ENCODE peak calls at places on chromosomes 3 and 15, in five cellular contexts. O is heart left ventricle, Q is pancreas, I is dorsolateral prefrontal cortex, A is breast epithelium. D is an unnamed sample.

GRCh38 chr3:76138921-76139320 is 353.6 kb upstream of the ZNF717 start:
- DNase-seq in I (no peak), O (no peak), A (no peak), Q (no peak), D (no peak)

GRCh38 chr15:29917600-29918597 is 95.6 kb upstream of the TJP1 start:
- DNase-seq in O (no peak), A (no peak), I (no peak), Q (no peak), D (no peak)

GRCh38 chr3:21894459-21895083 is 143.6 kb upstream of the ZNF385D start:
- DNase-seq in O (no peak), Q (no peak), A (no peak), I (no peak), D (no peak)

GRCh38 chr3:124584552-124585391 is 145.5 kb upstream of the UMPS start:
- DNase-seq in Q (peak), A (peak), I (no peak), O (peak), D (peak)

GRCh38 chr3:158768361-158768787 is 33.5 kb upstream of the MFSD1 start:
- DNase-seq in A (no peak), O (peak), I (no peak), Q (peak), D (no peak)

GRCh38 chr3:152396867-152397266 is 128.1 kb downstream of the MBNL1 start:
- DNase-seq in A (no peak), O (no peak), Q (no peak), I (no peak), D (no peak)

GRCh38 chr15:66779331-66780009 is 77.4 kb downstream of the SMAD6 start:
- DNase-seq in A (no peak), Q (no peak), I (no peak), O (no peak), D (no peak)

GRCh38 chr15:73633111-73633990 is at the start of gene NPTN:
- DNase-seq in O (peak), I (peak), Q (peak), A (peak), D (peak)

GRCh38 chr3:45604999-45605398 is 10.4 kb downstream of the LIMD1 start:
- DNase-seq in O (no peak), I (no peak), A (no peak), Q (no peak), D (no peak)

GRCh38 chr3:124483915-124484470 is 246.3 kb upstream of the UMPS start:
- DNase-seq in O (no peak), A (no peak), Q (no peak), I (no peak), D (no peak)

GRCh38 chr15:22267761-22268160 is 187.4 kb downstream of the OR4M2 start:
- DNase-seq in I (no peak), A (no peak), O (no peak), Q (no peak), D (no peak)

GRCh38 chr15:68396068-68396467 is 35.9 kb downstream of the ITGA11 start:
- DNase-seq in A (no peak), I (no peak), Q (no peak), O (no peak), D (no peak)

GRCh38 chr15:96349034-96349932 is 18.8 kb downstream of the NR2F2 start:
- DNase-seq in O (no peak), Q (no peak), A (no peak), I (no peak), D (no peak)

GRCh38 chr3:150237490-150237889 is 170.6 kb upstream of the TSC22D2 start:
- DNase-seq in A (no peak), Q (no peak), O (no peak), I (no peak), D (no peak)

GRCh38 chr15:65362491-65362890 is 15.3 kb downstream of the IGDCC3 start:
- DNase-seq in I (no peak), Q (no peak), A (no peak), O (no peak), D (no peak)

GRCh38 chr3:48656061-48656840 is 6.4 kb downstream of the CELSR3 start:
- DNase-seq in A (peak), I (no peak), O (peak), Q (peak), D (peak)

GRCh38 chr3:172836390-172836997 is 86.0 kb downstream of the ECT2 start:
- DNase-seq in A (no peak), O (no peak), I (no peak), Q (no peak), D (no peak)

GRCh38 chr15:85150130-85150480 is 168.4 kb downstream of the PDE8A start:
- DNase-seq in Q (no peak), I (no peak), O (no peak), A (no peak), D (no peak)

GRCh38 chr3:185733980-185734724 is 90.7 kb downstream of the IGF2BP2 start:
- DNase-seq in O (no peak), I (no peak), A (no peak), Q (no peak), D (no peak)

GRCh38 chr3:100912976-100913375 is 80.2 kb downstream of the ABI3BP start:
- DNase-seq in I (no peak), O (peak), A (no peak), Q (no peak), D (no peak)

GRCh38 chr3:159418571-159419526 is 569.8 kb upstream of the IL12A start:
- DNase-seq in Q (no peak), A (no peak), O (no peak), I (no peak), D (no peak)

GRCh38 chr3:14508966-14509795 is 31.0 kb downstream of the GRIP2 start:
- DNase-seq in Q (peak), O (peak), I (peak), A (peak), D (peak)

GRCh38 chr3:190174471-190174870 is 53.8 kb upstream of the P3H2 start:
- DNase-seq in I (no peak), A (no peak), O (no peak), Q (no peak), D (no peak)

DNA sequence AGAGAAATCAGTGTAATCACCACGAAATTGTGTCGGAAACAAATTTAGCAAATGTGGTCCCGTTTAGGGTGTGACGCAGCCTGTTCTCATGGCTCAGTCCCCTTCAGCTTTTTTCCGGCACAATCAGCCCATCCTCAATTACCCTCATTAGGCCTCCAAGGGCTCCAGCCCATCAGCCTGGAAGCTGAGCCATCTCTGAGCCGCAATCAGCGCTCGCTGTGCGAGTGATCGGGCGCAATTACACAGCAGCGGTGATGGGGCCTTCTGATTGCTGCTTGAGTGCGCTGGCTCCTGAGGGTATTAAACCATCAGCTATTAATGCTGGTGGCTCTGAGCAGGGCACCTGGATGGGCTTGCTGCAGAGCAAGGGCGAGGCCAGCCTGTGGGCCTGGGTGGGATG is 55.6 kb downstream of the PLXNA1 start:
- DNase-seq in O (peak), A (no peak), Q (peak), I (no peak), D (no peak)
- H3K27ac ChIP-seq in O (no peak), A (no peak), Q (no peak), I (no peak), D (no peak)

GRCh38 chr3:11819146-11819545 is 27.5 kb downstream of the TAMM41 start:
- DNase-seq in O (no peak), A (no peak), I (no peak), Q (no peak), D (no peak)

GRCh38 chr3:11818033-11818432 is 28.7 kb downstream of the TAMM41 start:
- DNase-seq in Q (no peak), A (no peak), O (no peak), I (no peak), D (no peak)

GRCh38 chr3:11825271-11825670 is 21.4 kb downstream of the TAMM41 start:
- DNase-seq in O (no peak), I (no peak), Q (no peak), A (no peak), D (no peak)

DNA sequence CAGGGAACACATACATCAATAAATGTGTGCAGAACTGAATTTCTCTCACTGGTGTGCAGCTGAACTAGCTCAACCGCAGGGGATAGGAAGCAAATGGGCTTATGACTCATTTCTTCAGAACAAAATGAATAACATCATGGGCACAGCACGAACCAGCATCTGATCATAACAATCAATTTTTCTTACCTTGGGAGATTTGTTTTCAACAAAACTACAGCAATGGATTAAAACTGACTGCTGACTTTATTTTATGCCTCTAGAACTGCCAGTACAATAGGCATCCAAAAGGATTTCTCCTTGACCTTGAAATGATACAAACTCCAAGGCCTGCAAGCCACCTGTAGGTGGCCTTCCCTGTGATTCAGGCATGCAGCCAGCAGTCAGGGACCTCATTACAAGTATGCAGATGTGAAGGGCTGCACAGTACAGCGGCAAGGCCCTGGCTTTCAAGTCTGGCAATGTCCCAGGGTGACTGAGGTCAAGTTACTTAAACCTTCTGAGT is 26.1 kb downstream of the TAMM41 start:
- DNase-seq in O (no peak), A (no peak), I (no peak), Q (no peak), D (no peak)
- TF ChIP-seq CTCF in O (no peak), A (no peak), I (no peak), Q (no peak), D (no peak)

GRCh38 chr3:136882575-136882974 is 20.6 kb downstream of the NCK1 start:
- DNase-seq in O (no peak), A (no peak), I (no peak), Q (no peak), D (no peak)

GRCh38 chr3:136889947-136890346 is 27.9 kb downstream of the NCK1 start:
- DNase-seq in I (no peak), Q (no peak), O (no peak), A (no peak), D (no peak)

GRCh38 chr3:136885357-136886213 is 23.6 kb downstream of the NCK1 start:
- DNase-seq in A (no peak), O (no peak), I (no peak), Q (no peak), D (no peak)

GRCh38 chr3:136883967-136884720 is 22.1 kb downstream of the NCK1 start:
- DNase-seq in O (no peak), Q (no peak), A (no peak), I (no peak), D (no peak)
- H3K27ac ChIP-seq in O (peak), Q (no peak), A (no peak), I (no peak), D (no peak)

GRCh38 chr3:67578416-67578815 is 76.0 kb downstream of the SUCLG2 start:
- DNase-seq in A (no peak), O (no peak), Q (no peak), I (no peak), D (no peak)
- TF ChIP-seq CTCF in A (no peak), O (no peak), Q (no peak), I (no peak), D (no peak)

GRCh38 chr3:171282041-171282440 is 178.2 kb downstream of the TNIK start:
- DNase-seq in O (no peak), I (no peak), A (no peak), Q (no peak), D (no peak)
- H3K27ac ChIP-seq in O (peak), I (peak), A (peak), Q (no peak), D (no peak)

GRCh38 chr3:53677406-53677805 is 168.8 kb downstream of the CHDH start:
- DNase-seq in O (no peak), I (no peak), A (no peak), Q (no peak), D (no peak)
- TF ChIP-seq CTCF in O (peak), I (peak), A (no peak), Q (no peak), D (no peak)

GRCh38 chr3:170494766-170495165 is 76.1 kb downstream of the CLDN11 start:
- DNase-seq in O (no peak), Q (no peak), I (no peak), A (no peak), D (no peak)
- H3K27ac ChIP-seq in O (no peak), Q (no peak), I (peak), A (peak), D (no peak)

D was measured in CD4-positive, alpha-beta T cell.